ENCODE peak calls at places on chromosomes 6 and 20, in ten cellular contexts. J is K562, M is sigmoid colon, R is stomach, E is tibial nerve, L is suprapubic skin, U is SK-N-SH, O is A549, X is transverse colon, I is upper lobe of left lung. W is an unnamed sample.

GRCh38 chr6:86723729-86724128 is 213.6 kb upstream of the HTR1E start:
- DNase-seq in J (no peak), M (no peak), R (no peak), E (no peak), L (no peak), U (no peak), O (peak; percentile 12), X (no peak), I (no peak), W (no peak)

GRCh38 chr6:166955865-166956443 is 396 bp downstream of the RNASET2 start:
- DNase-seq in J (no peak), M (no peak), R (peak; percentile 48), E (no peak), L (no peak), U (no peak), O (no peak), X (no peak), I (no peak), W (no peak)

GRCh38 chr6:73937805-73938204 is 241.8 kb downstream of the CD109 start:
- DNase-seq in J (no peak), M (no peak), R (no peak), E (no peak), L (no peak), U (no peak), O (no peak), X (no peak), I (no peak), W (no peak)

GRCh38 chr20:7754102-7754501 is 186.2 kb downstream of the HAO1 start:
- DNase-seq in J (no peak), M (no peak), R (no peak), E (no peak), L (no peak), U (no peak), O (no peak), X (no peak), I (no peak), W (no peak)

GRCh38 chr6:161257778-161258457 is 15.9 kb downstream of the AGPAT4 start:
- DNase-seq in J (no peak), M (peak; percentile 82), R (no peak), E (peak; percentile 19), L (no peak), U (no peak), O (peak; percentile 28), X (no peak), I (no peak), W (no peak)

GRCh38 chr6:129342243-129342642 is 367.7 kb downstream of the ARHGAP18 start:
- DNase-seq in J (no peak), M (no peak), R (no peak), E (no peak), L (no peak), U (no peak), O (no peak), X (no peak), I (no peak), W (no peak)

GRCh38 chr20:48433178-48433577 is 394.6 kb downstream of the PREX1 start:
- DNase-seq in J (no peak), M (no peak), R (no peak), E (no peak), L (no peak), U (no peak), O (no peak), X (no peak), I (no peak), W (no peak)

GRCh38 chr6:116431964-116432595 is 29.1 kb upstream of the CALHM6 start:
- DNase-seq in J (no peak), M (no peak), R (no peak), E (no peak), L (no peak), U (no peak), O (no peak), X (no peak), I (no peak), W (no peak)

GRCh38 chr20:53859684-53860083 is 210.7 kb downstream of the BCAS1 start:
- DNase-seq in J (no peak), M (peak; percentile 83), R (no peak), E (no peak), L (no peak), U (no peak), O (no peak), X (peak; percentile 35), I (no peak), W (no peak)

GRCh38 chr6:76881414-76881813 is 581.9 kb downstream of the HTR1B start:
- DNase-seq in J (no peak), M (no peak), R (no peak), E (no peak), L (no peak), U (no peak), O (no peak), X (no peak), I (no peak), W (no peak)

GRCh38 chr6:76876922-76877553 is 586.3 kb downstream of the HTR1B start:
- DNase-seq in J (no peak), M (no peak), R (peak; percentile 54), E (no peak), L (no peak), U (peak; percentile 56), O (peak; percentile 10), X (peak; percentile 33), I (peak; percentile 35), W (peak; percentile 37)
- TF ChIP-seq EP300 in J (no peak), M (no peak), R (no peak), E (no peak), L (no peak), U (no peak), O (no peak), X (no peak), I (no peak), W (no peak)

DNA sequence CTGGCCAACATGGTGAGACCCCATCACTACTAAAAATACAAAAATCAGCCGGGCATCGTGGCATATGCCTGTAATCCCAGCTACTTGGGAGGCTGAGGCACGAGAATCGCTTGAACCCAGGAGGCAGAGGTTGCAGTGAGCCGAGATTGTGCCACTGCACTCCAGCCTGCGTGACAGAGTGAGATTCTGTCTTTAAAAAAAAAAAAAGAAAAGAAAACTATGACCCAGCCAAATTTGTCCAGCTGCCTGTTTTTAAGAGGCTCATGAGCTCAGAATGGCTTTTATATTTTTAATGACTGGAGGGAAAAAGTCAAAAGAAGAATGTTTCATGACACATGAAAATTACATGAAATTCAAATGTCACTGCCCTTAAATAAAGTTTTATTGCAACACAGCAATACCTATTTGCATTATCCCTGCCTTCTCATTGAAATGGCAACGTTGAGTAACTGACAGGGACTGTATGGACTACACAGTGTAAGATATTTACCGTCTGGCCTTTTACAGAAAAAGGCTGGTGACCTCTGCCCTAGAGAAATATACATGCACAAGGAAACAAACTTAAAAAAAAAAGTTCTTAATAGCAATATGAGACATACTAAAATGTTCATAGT is 11.3 kb downstream of the SENP6 start:
- DNase-seq in J (no peak), M (no peak), R (no peak), E (no peak), L (no peak), U (no peak), O (no peak), X (no peak), I (no peak), W (no peak)
- H3K4me1 ChIP-seq in J (peaks cover 11% of the 10 kb centered on the region), M (peaks cover 78% of the 10 kb centered on the region), R (peaks cover 95% of the 10 kb centered on the region), E (peaks cover 80% of the 10 kb centered on the region), L (peaks cover 64% of the 10 kb centered on the region), U (peaks cover 11% of the 10 kb centered on the region), O (peaks cover 32% of the 10 kb centered on the region), X (peaks cover 56% of the 10 kb centered on the region), I (peaks cover 57% of the 10 kb centered on the region), W (peaks cover 23% of the 10 kb centered on the region)

GRCh38 chr20:44743916-44744655 is 1.6 kb upstream of the KCNK15 start:
- DNase-seq in J (no peak), M (no peak), R (no peak), E (no peak), L (no peak), U (no peak), O (no peak), X (no peak), I (no peak), W (no peak)

GRCh38 chr20:44746367-44747165 is 901 bp downstream of the KCNK15 start:
- DNase-seq in J (peak; percentile 30), M (no peak), R (peak; percentile 35), E (no peak), L (no peak), U (peak; percentile 79), O (no peak), X (no peak), I (no peak), W (no peak)

GRCh38 chr20:44747166-44748004 is 1.7 kb downstream of the KCNK15 start:
- DNase-seq in J (peak; percentile 74), M (peak; percentile 81), R (peak; percentile 94), E (peak; percentile 86), L (peak; percentile 87), U (peak; percentile 86), O (peak; percentile 86), X (peak; percentile 83), I (no peak), W (peak; percentile 80)

GRCh38 chr20:44745122-44745521 is 543 bp upstream of the KCNK15 start:
- DNase-seq in J (no peak), M (no peak), R (no peak), E (no peak), L (no peak), U (no peak), O (no peak), X (no peak), I (no peak), W (no peak)

DNA sequence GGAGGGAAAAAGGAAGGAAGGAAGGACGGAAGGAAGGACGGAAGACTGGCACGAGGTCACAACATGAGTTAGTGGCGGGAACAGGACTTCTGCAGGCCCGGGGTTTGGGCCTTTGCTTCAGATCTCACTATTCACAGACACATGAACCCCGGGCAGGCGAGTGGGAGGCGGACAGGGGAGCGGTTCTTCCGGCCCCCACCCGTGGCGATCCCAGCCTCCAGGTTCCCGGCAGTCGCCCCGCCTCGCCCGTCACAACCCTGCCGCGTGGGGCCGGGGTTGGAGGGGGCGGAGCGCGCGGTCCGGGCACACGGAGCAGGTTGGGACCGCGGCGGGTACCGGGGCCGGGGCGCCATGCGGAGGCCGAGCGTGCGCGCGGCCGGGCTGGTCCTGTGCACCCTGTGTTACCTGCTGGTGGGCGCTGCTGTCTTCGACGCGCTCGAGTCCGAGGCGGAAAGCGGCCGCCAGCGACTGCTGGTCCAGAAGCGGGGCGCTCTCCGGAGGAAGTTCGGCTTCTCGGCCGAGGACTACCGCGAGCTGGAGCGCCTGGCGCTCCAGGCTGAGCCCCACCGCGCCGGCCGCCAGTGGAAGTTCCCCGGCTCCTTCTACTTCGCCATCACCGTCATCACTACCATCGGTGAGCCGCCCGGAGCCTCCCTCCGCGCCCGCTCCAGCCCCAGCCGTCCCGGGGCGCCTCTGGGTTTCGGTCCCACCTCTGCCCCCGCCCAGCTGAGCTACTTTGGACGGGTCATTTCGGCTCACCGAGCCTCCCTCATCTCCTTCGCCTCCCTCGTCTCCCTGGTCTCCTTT is at the start of gene KCNK15:
- DNase-seq in J (peak; percentile 74), M (peak; percentile 77), R (peak; percentile 62), E (no peak), L (no peak), U (peak; percentile 71), O (no peak), X (peak; percentile 34), I (peak; percentile 92), W (peak; percentile 75)
- TF ChIP-seq EP300 in J (no peak), M (no peak), R (no peak), E (no peak), L (no peak), U (no peak), O (no peak), X (no peak), I (no peak), W (peak; percentile 26)

GRCh38 chr6:35678021-35678654 is 10.6 kb downstream of the FKBP5 start:
- DNase-seq in J (no peak), M (no peak), R (no peak), E (no peak), L (no peak), U (no peak), O (no peak), X (no peak), I (no peak), W (no peak)
- H3K4me1 ChIP-seq in J (no peaks in the 10 kb centered on the region), M (peaks cover 58% of the 10 kb centered on the region), R (peaks cover 95% of the 10 kb centered on the region), E (peaks cover 99% of the 10 kb centered on the region), L (peaks cover 86% of the 10 kb centered on the region), U (peaks cover 26% of the 10 kb centered on the region), O (no peaks in the 10 kb centered on the region), X (peaks cover 25% of the 10 kb centered on the region), I (peaks cover 70% of the 10 kb centered on the region), W (peaks cover 10% of the 10 kb centered on the region)